ENCODE peak calls at places on chromosomes 6 and 20, in four cellular contexts. E is SK-N-SH, S is PC-3, O is HCT116. B is an unnamed sample.

GRCh38 chr6:166771701-166772100 is 144.7 kb upstream of the RPS6KA2 start:
- DNase-seq in E (no peak), S (no peak), O (no peak), B (no peak)

GRCh38 chr6:93418448-93419303 is 683 bp downstream of the EPHA7 start:
- DNase-seq in E (peak; percentile 50), S (peak; percentile 13), O (no peak), B (peak; percentile 42)

GRCh38 chr6:133040025-133040838 is 200.9 kb upstream of the EYA4 start:
- DNase-seq in E (peak; percentile 21), S (peak; percentile 55), O (peak; percentile 16), B (peak; percentile 45)

GRCh38 chr6:147867827-147868226 is 359.3 kb downstream of the SAMD5 start:
- DNase-seq in E (no peak), S (no peak), O (no peak), B (no peak)

GRCh38 chr6:26330835-26331808 is 33.9 kb upstream of the BTN3A2 start:
- DNase-seq in E (peak; percentile 9), S (peak; percentile 88), O (no peak), B (peak; percentile 33)

GRCh38 chr20:7151666-7152065 is 384.2 kb downstream of the BMP2 start:
- DNase-seq in E (no peak), S (no peak), O (no peak), B (peak; percentile 36)

GRCh38 chr6:139595183-139595582 is 220.7 kb upstream of the CITED2 start:
- DNase-seq in E (no peak), S (no peak), O (no peak), B (peak; percentile 31)

GRCh38 chr6:112183271-112183671 is 71.1 kb downstream of the LAMA4 start:
- DNase-seq in E (no peak), S (no peak), O (no peak), B (no peak)

GRCh38 chr20:39004508-39004907 is 42.4 kb downstream of the DHX35 start:
- DNase-seq in E (no peak), S (peak; percentile 16), O (no peak), B (no peak)

GRCh38 chr6:72974276-72974675 is 251.0 kb downstream of the KHDC1L start:
- DNase-seq in E (no peak), S (no peak), O (no peak), B (no peak)

GRCh38 chr20:44959082-44959895 is 908 bp downstream of the TOMM34 start:
- DNase-seq in E (peak; percentile 31), S (peak; percentile 94), O (no peak), B (peak; percentile 84)
- TF ChIP-seq EZH2phosphoT487 in E (no peak), S (no peak), O (no peak), B (no peak)

GRCh38 chr6:44504321-44504761 is 116.8 kb downstream of the CDC5L start:
- DNase-seq in E (no peak), S (no peak), O (no peak), B (no peak)

GRCh38 chr6:44500074-44500473 is 112.6 kb downstream of the CDC5L start:
- DNase-seq in E (no peak), S (no peak), O (no peak), B (no peak)

GRCh38 chr6:44505751-44506150 is 118.2 kb downstream of the CDC5L start:
- DNase-seq in E (no peak), S (no peak), O (no peak), B (no peak)

GRCh38 chr6:44507014-44507413 is 119.5 kb downstream of the CDC5L start:
- DNase-seq in E (no peak), S (no peak), O (no peak), B (no peak)

GRCh38 chr6:44503471-44503870 is 116.0 kb downstream of the CDC5L start:
- DNase-seq in E (no peak), S (no peak), O (no peak), B (no peak)
- H3K9me2 ChIP-seq in E (no peaks in the 10 kb centered on the region), S (peaks cover 4% of the 10 kb centered on the region), O (no peaks in the 10 kb centered on the region), B (no peaks in the 10 kb centered on the region)

GRCh38 chr20:33158637-33159385 is 9.1 kb upstream of the BPIFA2 start:
- DNase-seq in E (no peak), S (no peak), O (no peak), B (no peak)

GRCh38 chr20:33159713-33160112 is 8.2 kb upstream of the BPIFA2 start:
- DNase-seq in E (no peak), S (no peak), O (no peak), B (no peak)

DNA sequence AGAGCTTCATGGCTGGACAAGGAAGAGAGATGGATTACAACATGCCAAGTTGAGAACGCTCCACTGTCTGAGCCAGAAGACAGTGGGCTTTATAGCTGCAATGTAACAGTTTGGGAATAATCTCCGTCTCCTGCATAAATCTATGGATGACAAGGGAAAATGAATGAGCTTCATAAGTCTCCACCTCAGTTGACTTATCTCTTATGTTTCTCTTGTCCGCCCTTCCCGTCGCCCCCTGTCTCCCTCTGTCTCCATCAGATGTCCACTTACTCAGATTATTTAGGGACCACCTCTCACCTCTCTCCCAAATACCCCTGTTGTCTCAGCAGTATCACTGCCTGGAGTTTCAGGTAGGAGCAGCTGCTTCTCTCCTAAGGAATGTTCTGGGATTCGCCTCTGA is 13.7 kb upstream of the BPIFA2 start:
- DNase-seq in E (no peak), S (no peak), O (no peak), B (no peak)
- H3K4me3 ChIP-seq in E (no peak overlapping the region), S (no peak overlapping the region), O (no peak overlapping the region), B (no peak overlapping the region)

DNA sequence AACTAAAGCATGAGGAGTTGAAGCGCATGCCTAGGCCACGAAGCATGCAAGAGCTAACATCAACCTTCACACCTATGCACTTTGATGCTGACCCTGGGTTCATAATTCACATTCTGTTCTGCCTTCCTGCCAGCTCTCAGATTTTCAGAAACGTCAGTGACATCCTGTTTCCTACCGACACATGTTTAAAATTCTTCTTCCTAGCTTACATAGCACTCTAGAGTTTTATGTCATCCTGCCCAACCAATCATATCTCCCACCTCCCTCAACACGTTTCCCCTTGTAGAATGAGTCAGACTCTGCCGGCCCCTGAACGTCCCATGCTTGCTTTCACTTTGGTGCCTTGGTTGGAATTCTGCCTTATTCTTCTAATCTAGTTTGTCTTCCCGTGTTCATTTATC is 97.1 kb upstream of the MAP7 start:
- DNase-seq in E (no peak), S (no peak), O (no peak), B (peak; percentile 39)
- TF ChIP-seq EZH2phosphoT487 in E (no peak), S (no peak), O (no peak), B (no peak)

GRCh38 chr6:35852994-35853393 is 47.8 kb downstream of the LHFPL5 start:
- DNase-seq in E (no peak), S (no peak), O (no peak), B (no peak)

GRCh38 chr6:35856250-35856649 is 51.1 kb downstream of the LHFPL5 start:
- DNase-seq in E (no peak), S (no peak), O (no peak), B (no peak)
- H3K9me2 ChIP-seq in E (no peaks in the 10 kb centered on the region), S (no peaks in the 10 kb centered on the region), O (no peaks in the 10 kb centered on the region), B (no peaks in the 10 kb centered on the region)

B was measured in GM23248.